ENCODE peak calls at places on chromosomes 5 and 9, in ten cellular contexts. L is HCT116, P is upper lobe of left lung, F is prostate gland, G is suprapubic skin, A is stomach, V is K562, J is HepG2, Y is transverse colon, I is GM23338. E is an unnamed sample.

GRCh38 chr5:122436615-122437014 is 124.6 kb downstream of the SNCAIP start:
- DNase-seq in L (no peak), P (no peak), F (no peak), G (no peak), A (no peak), V (no peak), J (no peak), Y (no peak), I (no peak), E (no peak)

GRCh38 chr9:2459756-2460155 is 161.8 kb upstream of the VLDLR start:
- DNase-seq in L (no peak), P (no peak), F (no peak), G (no peak), A (no peak), V (no peak), J (no peak), Y (no peak), I (no peak), E (no peak)

GRCh38 chr5:17261075-17261474 is 43.6 kb downstream of the BASP1 start:
- DNase-seq in L (no peak), P (no peak), F (no peak), G (no peak), A (no peak), V (no peak), J (no peak), Y (no peak), I (no peak), E (no peak)

GRCh38 chr9:4829956-4830355 is 37.2 kb downstream of the RCL1 start:
- DNase-seq in L (no peak), P (no peak), F (no peak), G (no peak), A (no peak), V (no peak), J (no peak), Y (no peak), I (no peak), E (no peak)

GRCh38 chr9:21854594-21854993 is 52.2 kb downstream of the MTAP start:
- DNase-seq in L (no peak), P (peak), F (no peak), G (no peak), A (peak), V (no peak), J (peak), Y (peak), I (no peak), E (no peak)

GRCh38 chr9:112166176-112167140 is 8.6 kb downstream of the SUSD1 start:
- DNase-seq in L (no peak), P (no peak), F (no peak), G (no peak), A (no peak), V (no peak), J (peak), Y (no peak), I (peak), E (no peak)

GRCh38 chr9:125747053-125747764 is at the start of gene PBX3:
- DNase-seq in L (no peak), P (peak), F (peak), G (no peak), A (peak), V (peak), J (no peak), Y (peak), I (peak), E (no peak)

GRCh38 chr5:177304392-177305119 is 957 bp downstream of the PRELID1 start:
- DNase-seq in L (no peak), P (peak), F (no peak), G (peak), A (no peak), V (peak), J (peak), Y (peak), I (no peak), E (no peak)

GRCh38 chr9:14866200-14866749 is 44.0 kb downstream of the FREM1 start:
- DNase-seq in L (no peak), P (no peak), F (no peak), G (no peak), A (no peak), V (no peak), J (no peak), Y (no peak), I (no peak), E (no peak)

GRCh38 chr5:109652096-109652495 is 37.6 kb upstream of the MAN2A1 start:
- DNase-seq in L (no peak), P (no peak), F (no peak), G (no peak), A (no peak), V (no peak), J (no peak), Y (no peak), I (no peak), E (no peak)

GRCh38 chr5:94705427-94705826 is 87.0 kb downstream of the SLF1 start:
- DNase-seq in L (no peak), P (no peak), F (no peak), G (no peak), A (no peak), V (no peak), J (no peak), Y (no peak), I (no peak), E (no peak)

GRCh38 chr9:37902804-37903580 is 935 bp downstream of the SLC25A51 start:
- DNase-seq in L (no peak), P (no peak), F (no peak), G (peak), A (no peak), V (peak), J (peak), Y (no peak), I (no peak), E (no peak)

GRCh38 chr9:83432877-83433276 is 105.3 kb downstream of the FRMD3 start:
- DNase-seq in L (no peak), P (no peak), F (no peak), G (no peak), A (no peak), V (no peak), J (no peak), Y (no peak), I (no peak), E (no peak)

GRCh38 chr9:83431470-83432060 is 106.6 kb downstream of the FRMD3 start:
- DNase-seq in L (no peak), P (peak), F (peak), G (no peak), A (peak), V (no peak), J (peak), Y (peak), I (no peak), E (no peak)

GRCh38 chr9:83432104-83432627 is 106.0 kb downstream of the FRMD3 start:
- DNase-seq in L (no peak), P (peak), F (peak), G (no peak), A (peak), V (no peak), J (peak), Y (peak), I (peak), E (no peak)

GRCh38 chr9:83429229-83429628 is 109.0 kb downstream of the FRMD3 start:
- DNase-seq in L (no peak), P (no peak), F (no peak), G (no peak), A (no peak), V (no peak), J (peak), Y (no peak), I (no peak), E (no peak)

DNA sequence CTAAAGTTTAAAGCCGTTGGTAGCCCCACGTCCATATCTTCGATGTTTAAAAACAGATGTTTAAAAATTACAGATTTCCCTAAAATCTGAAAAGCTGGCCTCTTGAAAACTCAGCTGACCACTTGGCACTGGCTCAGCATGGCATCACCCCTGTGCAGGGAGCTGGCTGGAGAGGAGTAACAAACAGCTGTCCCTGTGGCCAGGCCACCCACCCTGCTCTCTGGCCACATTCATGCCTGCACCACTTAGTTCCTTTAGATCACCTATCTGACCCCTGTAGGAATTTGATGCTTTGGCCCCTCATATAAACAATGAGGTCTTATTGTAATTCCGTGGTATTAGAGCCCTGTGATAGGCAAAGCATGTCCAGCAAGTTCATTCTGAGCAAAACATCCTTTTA is 107.5 kb downstream of the FRMD3 start:
- DNase-seq in L (no peak), P (no peak), F (no peak), G (no peak), A (no peak), V (no peak), J (no peak), Y (no peak), I (no peak), E (no peak)
- TF ChIP-seq POLR2AphosphoS5 in L (no peak), P (no peak), F (no peak), G (no peak), A (no peak), V (no peak), J (no peak), Y (no peak), I (no peak), E (no peak)

GRCh38 chr9:99171225-99172128 is 50.3 kb downstream of the ALG2 start:
- DNase-seq in L (no peak), P (no peak), F (no peak), G (no peak), A (no peak), V (no peak), J (no peak), Y (no peak), I (no peak), E (no peak)
- TF ChIP-seq POLR2AphosphoS5 in L (no peak), P (no peak), F (no peak), G (no peak), A (no peak), V (no peak), J (no peak), Y (no peak), I (no peak), E (no peak)

DNA sequence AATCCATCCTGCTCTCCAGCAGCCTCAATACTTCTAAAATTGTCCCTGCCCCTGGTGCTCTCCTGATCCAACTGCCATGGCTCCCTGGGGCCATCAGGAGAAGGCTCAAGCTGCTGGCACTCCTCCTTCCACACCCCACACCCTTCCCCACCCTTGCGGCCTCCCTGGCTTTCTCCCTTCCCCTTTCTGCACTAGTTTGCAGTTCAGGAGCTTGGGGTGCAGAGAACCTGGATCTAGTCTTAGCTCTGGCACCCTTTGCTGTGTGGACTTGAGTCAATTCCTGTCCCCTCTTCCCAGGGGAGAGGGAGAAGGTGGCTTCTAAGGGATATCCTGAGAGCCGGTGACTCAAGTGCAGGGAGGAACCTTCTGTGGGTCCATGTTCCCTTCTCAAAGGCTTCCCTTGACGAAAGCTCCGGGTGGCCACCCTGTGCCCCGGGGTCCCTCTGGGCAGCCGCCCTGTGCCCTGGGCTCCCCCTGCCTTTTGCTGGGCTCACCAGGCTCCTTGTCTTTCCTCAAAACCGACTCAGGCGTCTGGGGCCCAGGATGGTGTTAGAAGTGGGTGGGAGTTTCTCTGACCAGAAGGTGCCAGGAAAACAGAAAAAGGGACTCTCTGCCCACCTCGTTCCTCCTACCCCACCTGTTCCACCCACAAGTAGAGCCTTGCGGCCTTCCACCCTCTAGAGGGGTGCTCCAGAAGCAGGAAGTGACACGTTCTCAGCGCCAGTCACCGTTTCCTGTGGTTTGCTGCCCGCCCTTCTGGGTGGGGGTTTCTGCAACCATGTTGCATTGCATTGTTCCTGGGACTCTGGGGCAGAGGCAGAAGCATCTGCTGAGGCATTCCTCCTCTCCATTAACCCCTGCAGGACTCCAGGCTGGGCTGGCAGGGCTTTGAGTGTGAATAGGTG is 15.0 kb downstream of the GLIPR2 start:
- DNase-seq in L (no peak), P (peak), F (no peak), G (no peak), A (peak), V (no peak), J (no peak), Y (peak), I (no peak), E (no peak)
- TF ChIP-seq POLR2AphosphoS5 in L (no peak), P (peak), F (peak), G (no peak), A (no peak), V (no peak), J (no peak), Y (peak), I (no peak), E (no peak)

GRCh38 chr9:131399972-131400371 is 6.1 kb downstream of the PRRC2B start:
- DNase-seq in L (no peak), P (no peak), F (no peak), G (no peak), A (no peak), V (peak), J (no peak), Y (no peak), I (no peak), E (no peak)
- TF ChIP-seq POLR2AphosphoS5 in L (no peak), P (no peak), F (no peak), G (no peak), A (no peak), V (no peak), J (no peak), Y (no peak), I (no peak), E (no peak)

DNA sequence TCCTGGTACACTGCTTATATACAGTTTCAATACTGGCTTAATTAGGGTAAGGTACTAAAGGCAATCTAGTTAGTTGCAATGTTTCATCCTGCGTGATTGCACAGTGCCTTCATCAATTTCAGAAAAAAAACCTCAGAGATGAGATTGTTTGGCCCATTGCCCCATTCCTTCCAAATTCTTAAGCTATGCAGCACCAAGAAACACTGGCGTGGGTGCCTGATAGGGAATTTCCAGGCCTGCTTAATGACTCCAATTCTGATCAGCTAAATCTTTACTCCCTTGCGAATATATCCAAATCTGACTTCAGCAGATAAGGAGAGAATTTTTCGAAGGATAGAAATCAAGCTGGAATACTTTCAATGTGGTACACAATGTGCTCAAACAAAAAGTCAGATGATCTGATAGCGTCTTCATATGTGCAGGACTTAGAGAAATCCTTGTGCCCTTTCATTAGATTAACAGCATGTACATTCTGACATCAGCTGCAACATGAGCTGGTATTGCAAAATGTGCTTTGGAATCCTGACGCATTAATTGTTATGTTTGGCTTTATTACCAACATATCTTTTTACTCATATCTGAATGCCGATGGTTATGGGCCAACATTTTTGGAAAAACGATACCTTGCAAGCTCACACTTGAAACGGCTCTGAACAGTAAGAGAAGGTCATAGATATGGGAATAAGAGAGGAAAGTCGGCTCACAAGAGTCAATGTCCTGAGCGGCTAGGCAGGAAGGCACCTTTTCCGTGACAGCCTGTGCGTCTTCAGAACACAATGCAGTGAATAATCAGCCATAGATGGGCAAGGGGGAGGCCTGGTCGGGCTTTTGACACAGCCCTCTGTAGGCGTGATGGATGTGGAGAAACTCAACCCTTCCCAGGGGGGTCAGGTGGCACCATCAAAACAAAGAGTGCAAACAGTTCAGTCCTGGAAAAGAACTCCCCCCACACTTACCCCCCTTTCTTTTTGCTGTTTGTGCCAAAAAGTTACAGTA is 36.3 kb upstream of the GAS1 start:
- DNase-seq in L (no peak), P (no peak), F (peak), G (no peak), A (no peak), V (no peak), J (no peak), Y (no peak), I (no peak), E (no peak)
- TF ChIP-seq POLR2AphosphoS5 in L (no peak), P (no peak), F (peak), G (no peak), A (peak), V (no peak), J (no peak), Y (no peak), I (no peak), E (no peak)

DNA sequence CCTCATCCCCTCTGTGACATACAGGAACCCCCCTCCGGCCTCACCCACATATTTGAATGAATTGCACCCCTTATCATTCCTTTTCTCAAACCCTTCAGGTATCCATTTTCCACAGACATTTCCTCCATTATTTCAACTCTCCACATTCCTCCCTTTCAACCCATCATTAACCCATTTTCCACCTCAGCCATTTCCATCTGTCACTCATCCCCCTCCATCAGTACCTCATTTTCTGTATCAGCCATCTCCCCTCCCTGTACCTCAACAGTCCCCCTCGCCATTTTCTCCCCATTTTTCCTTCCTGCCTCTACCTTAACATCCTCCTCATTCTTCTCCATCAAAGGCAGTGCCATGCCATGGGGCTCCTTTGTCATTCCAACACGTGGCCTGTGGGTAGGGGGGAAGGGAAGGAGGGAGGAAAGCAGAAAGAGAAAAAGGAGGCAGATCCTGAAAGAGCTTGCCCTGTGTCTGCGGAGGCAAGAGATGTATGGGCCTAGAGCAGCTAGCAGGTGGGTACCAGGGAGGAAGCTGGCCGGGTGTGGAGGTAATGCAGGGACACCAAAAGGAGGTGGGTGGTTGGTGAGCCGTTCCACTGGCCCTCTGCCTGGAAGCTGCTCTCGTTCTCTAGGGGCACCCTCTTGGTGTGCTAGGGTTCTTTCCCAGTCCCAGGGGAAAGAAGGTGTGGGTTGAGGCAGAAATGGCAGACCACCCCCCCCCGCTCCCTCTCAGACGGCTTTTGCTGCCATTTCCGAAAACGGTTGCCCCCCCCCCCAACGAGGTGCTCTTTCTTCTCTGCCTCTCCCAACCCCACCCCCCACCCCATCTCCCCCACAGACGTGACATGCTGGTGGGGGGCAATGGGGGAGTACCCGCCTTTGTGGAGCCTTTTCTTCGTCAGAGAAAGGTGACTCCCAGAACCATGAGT is 1.6 kb downstream of the DNAJB5 start:
- DNase-seq in L (no peak), P (no peak), F (no peak), G (peak), A (no peak), V (no peak), J (no peak), Y (no peak), I (peak), E (no peak)
- TF ChIP-seq POLR2AphosphoS5 in L (no peak), P (no peak), F (no peak), G (no peak), A (no peak), V (no peak), J (no peak), Y (no peak), I (no peak), E (no peak)

DNA sequence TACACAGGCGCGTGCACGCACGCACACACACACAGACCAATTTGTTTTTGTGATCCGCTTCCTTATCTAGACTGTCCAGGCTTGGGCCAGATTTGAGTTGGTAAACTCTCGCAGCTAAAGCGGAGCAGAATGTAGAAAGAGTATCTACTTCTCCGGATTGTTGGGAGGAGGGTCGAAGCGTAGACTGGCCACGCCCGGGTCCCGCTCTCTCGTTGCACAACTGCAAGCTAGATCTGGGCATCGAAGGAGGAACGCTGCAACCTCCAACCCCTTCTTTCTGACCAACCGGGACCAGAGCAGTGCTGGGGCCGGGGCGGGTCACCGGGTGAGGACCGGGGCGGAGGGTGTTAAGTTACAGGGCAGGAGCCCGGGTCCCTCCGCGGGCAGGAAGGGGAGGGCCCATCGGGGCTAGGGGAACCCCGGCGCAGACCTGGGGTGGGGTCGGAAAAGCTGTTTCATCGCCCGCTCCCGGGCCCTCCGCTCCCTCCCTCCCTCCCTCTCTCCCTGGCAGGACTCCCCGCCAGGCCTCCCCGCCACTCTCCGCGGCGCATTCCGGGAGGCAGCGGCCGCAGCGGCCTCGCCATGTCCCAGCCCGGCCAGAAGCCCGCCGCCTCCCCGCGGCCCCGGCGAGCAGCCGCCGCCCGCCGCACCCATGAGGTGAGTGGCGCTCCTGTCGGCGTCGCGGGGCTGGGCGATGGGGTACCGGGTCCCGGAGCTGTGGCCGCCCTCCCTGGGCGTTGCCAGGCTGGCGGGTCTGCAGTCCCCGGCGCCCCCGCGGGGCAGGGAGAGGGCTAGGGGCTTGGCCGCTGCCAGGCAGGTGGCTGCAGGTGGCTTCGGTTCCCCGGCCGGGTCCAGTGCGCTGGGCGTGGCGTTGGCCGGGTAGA is at the start of gene CAST:
- DNase-seq in L (peak), P (peak), F (peak), G (peak), A (peak), V (peak), J (peak), Y (peak), I (peak), E (peak)
- TF ChIP-seq POLR2AphosphoS5 in L (peak), P (peak), F (peak), G (peak), A (no peak), V (peak), J (no peak), Y (peak), I (peak), E (peak)

E was measured in Panc1.